ENCODE peak calls at places on chromosomes 6 and 20, in six cellular contexts. B is NCI-H446; I is midbrain; A is WTC11; K is NCI-H510A treated with DMSO at 0.1 percent for 48 hours; M is stimulated activated CD4-positive, alpha-beta T cell treated with anti-CD3 and anti-CD28 coated beads, Interleukin-1b, Interleukin-23, amount 100 ng/mL, for 24 hours. X is an unnamed sample.

GRCh38 chr6:70886661-70887060 is 70.2 kb downstream of the B3GAT2 start:
- DNase-seq in B (no peak), I (no peak), A (no peak), K (no peak), M (no peak), X (no peak)

GRCh38 chr6:34673079-34673478 is 23.5 kb downstream of the ILRUN start:
- DNase-seq in B (no peak), I (no peak), A (no peak), K (no peak), M (no peak), X (no peak)

GRCh38 chr20:50335105-50335504 is 144.5 kb downstream of the CEBPB start:
- DNase-seq in B (no peak), I (no peak), A (peak), K (peak), M (no peak), X (peak)

GRCh38 chr6:92911301-92911700 is 508.1 kb downstream of the EPHA7 start:
- DNase-seq in B (no peak), I (no peak), A (no peak), K (no peak), M (no peak), X (no peak)

GRCh38 chr6:4950849-4951533 is 52.8 kb downstream of the RPP40 start:
- DNase-seq in B (no peak), I (no peak), A (no peak), K (no peak), M (no peak), X (no peak)

GRCh38 chr20:1805161-1805581 is 90.0 kb upstream of the SIRPA start:
- DNase-seq in B (no peak), I (no peak), A (no peak), K (no peak), M (no peak), X (no peak)

GRCh38 chr20:58361549-58361948 is 27.5 kb upstream of the VAPB start:
- DNase-seq in B (no peak), I (no peak), A (no peak), K (no peak), M (no peak), X (no peak)

GRCh38 chr20:57313230-57313629 is 16.4 kb upstream of the SPO11 start:
- DNase-seq in B (no peak), I (no peak), A (no peak), K (no peak), M (no peak), X (no peak)

GRCh38 chr6:31586013-31586412 is at the start of gene LST1:
- DNase-seq in B (no peak), I (peak), A (no peak), K (no peak), M (no peak), X (peak)

GRCh38 chr6:56756219-56756789 is 113.6 kb upstream of the DST start:
- DNase-seq in B (no peak), I (peak), A (no peak), K (no peak), M (no peak), X (peak)